ENCODE peak calls at places on chromosomes 1 and 21, in eight cellular contexts. Y, V, B, D, N, M, K and A are unnamed samples. For H3K4me1, the result is how much of the 10 kb centered on the place peaks cover.

GRCh38 chr1:832136-832535 is 91.6 kb upstream of the SAMD11 start:
- DNase-seq in N (peak), M (no peak), K (no peak), D (no peak), Y (no peak), B (no peak), V (no peak), A (no peak)

GRCh38 chr1:22105611-22106207 is 37.2 kb downstream of the WNT4 start:
- DNase-seq in D (peak), N (no peak), V (peak), Y (no peak), M (no peak), K (peak), B (no peak), A (no peak)

GRCh38 chr1:209675567-209676154 is 449 bp downstream of the G0S2 start:
- DNase-seq in B (peak), M (no peak), K (peak), D (peak), N (no peak), V (no peak), Y (peak), A (no peak)

GRCh38 chr1:153532769-153533599 is 2.8 kb downstream of the S100A6 start:
- DNase-seq in K (peak), B (peak), D (peak), M (peak), V (peak), Y (peak), N (peak), A (peak)

GRCh38 chr21:45983981-45984551 is 2.5 kb downstream of the COL6A1 start:
- DNase-seq in V (no peak), K (no peak), N (peak), D (no peak), M (peak), Y (peak), B (peak), A (peak)

GRCh38 chr1:227417622-227418245 is 99.4 kb upstream of the CDC42BPA start:
- DNase-seq in D (no peak), N (no peak), B (no peak), Y (no peak), K (peak), V (no peak), M (no peak), A (no peak)

GRCh38 chr1:233679598-233679997 is 65.7 kb downstream of the KCNK1 start:
- DNase-seq in B (no peak), N (no peak), M (no peak), K (no peak), D (no peak), Y (no peak), V (no peak), A (no peak)

GRCh38 chr1:205013683-205014367 is 29.2 kb upstream of the CNTN2 start:
- DNase-seq in M (no peak), V (no peak), N (no peak), B (peak), Y (no peak), D (peak), K (no peak), A (no peak)

GRCh38 chr1:15866696-15867687 is 19.5 kb downstream of the SPEN start:
- DNase-seq in M (no peak), D (peak), Y (no peak), N (no peak), B (no peak), V (no peak), K (no peak), A (no peak)

GRCh38 chr21:35178812-35179211 is 129.7 kb upstream of the RUNX1 start:
- DNase-seq in K (peak), B (no peak), Y (no peak), M (no peak), D (peak), V (no peak), N (no peak), A (no peak)

GRCh38 chr1:9278585-9279153 is 14.0 kb upstream of the SPSB1 start:
- DNase-seq in M (peak), D (no peak), N (no peak), B (no peak), K (no peak), Y (no peak), V (no peak), A (no peak)

GRCh38 chr21:41957991-41958766 is 4.4 kb upstream of the C2CD2 start:
- DNase-seq in N (peak), K (peak), Y (peak), B (peak), V (peak), M (peak), D (peak), A (peak)

GRCh38 chr1:203320546-203321272 is 15.4 kb downstream of the BTG2 start:
- DNase-seq in B (peak), V (no peak), M (peak), D (peak), Y (no peak), K (peak), N (peak), A (no peak)

GRCh38 chr21:14259669-14260458 is 43.9 kb downstream of the RBM11 start:
- DNase-seq in Y (no peak), V (peak), M (no peak), N (no peak), K (peak), B (no peak), D (peak), A (no peak)

GRCh38 chr1:31598980-31599379 is 18.5 kb upstream of the HCRTR1 start:
- DNase-seq in B (no peak), V (no peak), N (no peak), Y (no peak), K (no peak), M (no peak), D (no peak), A (no peak)

GRCh38 chr1:113390871-113391642 is 742 bp downstream of the MAGI3 start:
- DNase-seq in K (no peak), V (no peak), M (peak), Y (peak), D (no peak), B (peak), N (peak), A (no peak)

GRCh38 chr1:87052400-87052799 is 138.0 kb downstream of the HS2ST1 start:
- DNase-seq in D (no peak), V (no peak), M (no peak), N (no peak), Y (no peak), K (no peak), B (no peak), A (no peak)

GRCh38 chr1:94061513-94062443 is 59.2 kb downstream of the ABCA4 start:
- DNase-seq in K (peak), Y (peak), V (peak), M (peak), B (peak), N (peak), D (peak), A (peak)

GRCh38 chr1:225573216-225573615 is 79.7 kb downstream of the ENAH start:
- DNase-seq in K (no peak), M (no peak), Y (no peak), B (no peak), N (no peak), D (peak), V (no peak), A (no peak)

GRCh38 chr1:153597206-153597605 is 15.7 kb downstream of the S100A16 start:
- DNase-seq in D (peak), M (no peak), B (no peak), Y (no peak), N (no peak), V (no peak), K (peak), A (no peak)

GRCh38 chr21:39611547-39612190 is 1.1 kb upstream of the B3GALT5 start:
- DNase-seq in N (no peak), V (no peak), B (no peak), K (no peak), D (no peak), Y (no peak), M (no peak), A (no peak)

GRCh38 chr1:18861590-18861989 is 2.1 kb upstream of the TAS1R2 start:
- DNase-seq in Y (no peak), K (no peak), B (no peak), N (no peak), V (no peak), M (no peak), D (no peak), A (no peak)

GRCh38 chr1:8152731-8153702 is 126.9 kb upstream of the ERRFI1 start:
- DNase-seq in N (no peak), Y (no peak), M (no peak), B (no peak), V (no peak), D (no peak), K (no peak), A (no peak)

GRCh38 chr1:76012341-76013208 is 62.0 kb upstream of the ST6GALNAC3 start:
- DNase-seq in M (no peak), B (no peak), V (no peak), D (peak), K (peak), Y (no peak), N (no peak), A (no peak)

GRCh38 chr1:179178965-179179364 is 50.5 kb downstream of the ABL2 start:
- DNase-seq in N (no peak), M (no peak), K (peak), V (no peak), D (peak), B (no peak), Y (no peak), A (no peak)

GRCh38 chr21:41196990-41197389 is 29.0 kb downstream of the BACE2 start:
- DNase-seq in B (no peak), V (no peak), M (no peak), D (peak), Y (no peak), N (peak), K (peak), A (no peak)

GRCh38 chr1:94463765-94464330 is 45.7 kb downstream of the ABCD3 start:
- DNase-seq in M (no peak), N (no peak), K (peak), B (no peak), D (peak), Y (no peak), V (peak), A (no peak)

GRCh38 chr1:50343323-50343722 is 79.9 kb downstream of the DMRTA2 start:
- DNase-seq in K (no peak), N (no peak), M (no peak), Y (no peak), V (no peak), B (no peak), D (no peak), A (peak)

GRCh38 chr1:227888404-227889046 is 59.2 kb downstream of the WNT9A start:
- DNase-seq in D (no peak), M (peak), N (peak), V (no peak), K (no peak), B (no peak), Y (no peak), A (peak)

GRCh38 chr1:16145988-16146887 is 9.6 kb downstream of the EPHA2 start:
- DNase-seq in N (peak), M (peak), B (peak), K (peak), V (no peak), D (peak), Y (peak), A (peak)

GRCh38 chr1:51305371-51305823 is 25.0 kb downstream of the TTC39A start:
- DNase-seq in B (no peak), N (no peak), D (no peak), K (no peak), Y (no peak), V (no peak), M (no peak), A (no peak)

GRCh38 chr1:151832318-151832984 is 849 bp upstream of the RORC start:
- DNase-seq in M (peak), K (peak), Y (peak), V (no peak), N (no peak), B (peak), D (no peak), A (peak)

GRCh38 chr1:206513312-206514111 is 6.2 kb downstream of the RASSF5 start:
- DNase-seq in K (peak), V (no peak), N (peak), M (peak), Y (peak), D (peak), B (peak), A (peak)

GRCh38 chr1:3536796-3537195 is 74.5 kb downstream of the MEGF6 start:
- DNase-seq in K (no peak), N (no peak), M (no peak), B (no peak), Y (no peak), V (no peak), D (no peak), A (no peak)

GRCh38 chr1:4089421-4090175 is 189.5 kb upstream of the C1orf174 start:
- DNase-seq in N (peak), Y (no peak), V (no peak), B (no peak), K (no peak), D (no peak), M (no peak), A (peak)

DNA sequence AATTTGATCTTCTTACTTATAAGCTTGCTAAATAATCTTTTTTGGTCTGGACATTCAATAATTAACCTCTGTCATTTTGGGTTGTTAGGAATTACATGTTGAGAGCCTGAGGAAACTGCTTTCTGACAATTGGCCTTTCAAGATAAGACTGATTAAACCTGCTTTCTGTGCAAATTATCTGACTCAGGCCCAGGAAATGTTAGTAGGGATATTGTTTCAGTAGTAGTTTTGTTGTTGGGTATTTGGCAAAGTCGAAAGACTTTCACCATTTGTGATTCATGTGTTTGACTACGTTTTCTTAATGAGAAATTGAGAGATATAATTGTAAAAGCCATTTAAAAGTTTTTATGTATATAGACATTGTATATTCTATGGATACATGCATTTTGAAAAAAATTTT is 81.1 kb upstream of the GPR88 start:
- DNase-seq in V (no peak), Y (no peak), D (peak), N (no peak), B (no peak), M (no peak), K (no peak), A (no peak)
- H3K4me1 ChIP-seq in V (under half), Y (under half), D (under half), N (under half), B (under half), M (under half), K (under half), A (under half)

GRCh38 chr1:244104309-244105060 is 53.4 kb downstream of the ZBTB18 start:
- DNase-seq in N (no peak), V (no peak), Y (no peak), D (peak), B (no peak), M (no peak), K (peak), A (no peak)
- TF ChIP-seq CTCF in N (no peak), V (no peak), Y (no peak), D (no peak), B (no peak), M (no peak), K (no peak), A (no peak)

DNA sequence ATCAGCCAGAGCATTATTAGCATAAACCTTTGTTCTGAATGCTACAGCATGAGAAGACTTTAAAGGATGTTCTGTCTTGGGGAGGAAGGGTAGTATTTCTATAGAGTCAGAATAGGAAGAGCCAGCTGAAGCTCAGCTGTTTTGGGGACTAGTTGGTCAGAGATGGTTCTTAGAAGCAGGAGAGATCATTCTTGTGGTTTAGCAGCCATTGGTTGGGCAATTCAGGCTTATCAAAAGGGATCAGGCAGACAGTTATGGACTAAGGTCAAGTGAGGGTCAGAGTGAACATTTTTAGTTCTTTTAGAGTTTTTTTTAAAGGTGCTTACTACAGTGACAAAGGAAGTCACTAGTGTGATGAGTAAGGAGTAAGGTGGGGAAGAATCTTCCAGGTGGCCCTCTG is 245.5 kb downstream of the RPS6KC1 start:
- DNase-seq in V (no peak), N (no peak), K (peak), Y (no peak), D (peak), B (no peak), M (no peak), A (no peak)
- H3K4me3 ChIP-seq in V (no peak), N (no peak), K (no peak), Y (no peak), D (no peak), B (no peak), M (no peak), A (no peak)

GRCh38 chr1:160177231-160177630 is 13.1 kb upstream of the CASQ1 start:
- DNase-seq in V (no peak), N (no peak), B (no peak), Y (no peak), K (no peak), M (no peak), D (no peak), A (no peak)
- H3K4me1 ChIP-seq in V (under half), N (under half), B (under half), Y (under half), K (under half), M (under half), D (under half), A (under half)

GRCh38 chr1:6098303-6099215 is 52.9 kb downstream of the KCNAB2 start:
- DNase-seq in M (peak), D (no peak), Y (no peak), B (peak), V (no peak), K (no peak), N (no peak), A (no peak)

GRCh38 chr1:6100801-6101783 is 55.4 kb downstream of the KCNAB2 start:
- DNase-seq in N (no peak), B (no peak), K (no peak), Y (peak), V (no peak), D (no peak), M (peak), A (no peak)

GRCh38 chr1:6099297-6099696 is 53.6 kb downstream of the KCNAB2 start:
- DNase-seq in B (peak), Y (no peak), M (peak), D (no peak), N (no peak), V (no peak), K (no peak), A (no peak)

GRCh38 chr1:6101826-6102225 is 56.1 kb downstream of the KCNAB2 start:
- DNase-seq in D (no peak), V (no peak), B (no peak), K (no peak), N (no peak), M (peak), Y (no peak), A (no peak)

GRCh38 chr1:6099787-6100765 is 54.4 kb downstream of the KCNAB2 start:
- DNase-seq in V (no peak), M (peak), K (no peak), B (peak), N (no peak), D (no peak), Y (peak), A (no peak)
- TF ChIP-seq CTCF in V (peak), M (no peak), K (no peak), B (peak), N (no peak), D (no peak), Y (no peak), A (peak)

GRCh38 chr21:25980710-25981109 is 189.9 kb downstream of the APP start:
- DNase-seq in N (no peak), K (no peak), M (no peak), V (no peak), Y (no peak), B (no peak), D (no peak), A (no peak)

GRCh38 chr21:25970254-25970930 is 200.2 kb downstream of the APP start:
- DNase-seq in V (no peak), M (no peak), D (no peak), Y (peak), B (peak), K (no peak), N (no peak), A (no peak)

GRCh38 chr21:25977068-25977611 is 193.4 kb downstream of the APP start:
- DNase-seq in V (no peak), N (no peak), K (no peak), M (no peak), Y (no peak), D (no peak), B (no peak), A (no peak)

GRCh38 chr21:25979845-25980433 is 190.6 kb downstream of the APP start:
- DNase-seq in V (no peak), Y (no peak), B (no peak), K (no peak), M (no peak), N (no peak), D (no peak), A (no peak)

GRCh38 chr21:25974937-25975336 is 195.6 kb downstream of the APP start:
- DNase-seq in B (peak), Y (peak), K (no peak), V (no peak), M (no peak), D (no peak), N (no peak), A (no peak)
- H3K4me3 ChIP-seq in B (no peak), Y (no peak), K (no peak), V (no peak), M (no peak), D (no peak), N (no peak), A (no peak)

GRCh38 chr1:12551584-12551983 is 66.4 kb downstream of the DHRS3 start:
- DNase-seq in M (no peak), V (no peak), B (no peak), Y (no peak), N (peak), K (no peak), D (no peak), A (no peak)

GRCh38 chr1:12547586-12548225 is 70.3 kb downstream of the DHRS3 start:
- DNase-seq in M (peak), B (no peak), N (peak), D (no peak), Y (no peak), V (no peak), K (no peak), A (no peak)

GRCh38 chr1:12549106-12549459 is 68.9 kb downstream of the DHRS3 start:
- DNase-seq in B (peak), D (no peak), K (no peak), N (peak), Y (peak), V (no peak), M (peak), A (peak)

GRCh38 chr1:12548279-12549105 is 69.5 kb downstream of the DHRS3 start:
- DNase-seq in K (no peak), B (no peak), Y (no peak), N (peak), D (no peak), M (peak), V (no peak), A (no peak)

GRCh38 chr1:12549460-12550349 is 68.3 kb downstream of the DHRS3 start:
- DNase-seq in Y (peak), N (peak), M (peak), K (peak), B (peak), V (peak), D (peak), A (peak)
- H3K4me1 ChIP-seq in Y (under half), N (under half), M (half or more), K (under half), B (half or more), V (under half), D (under half), A (under half)